ENCODE peak calls at places on chromosomes 13 and 19, in seven cellular contexts. One of them, this sample, is unnamed.

GRCh38 chr13:111911141-111911720 is 155.7 kb upstream of the SOX1 start:
- DNase-seq in cardiac fibroblast: no peak
- DNase-seq in mesendoderm: no peak
- DNase-seq in pancreas: no peak
- DNase-seq in CD8-positive, alpha-beta memory T cell: no peak
- DNase-seq in CD8-positive, alpha-beta T cell: no peak
- DNase-seq in fibroblast of lung: no peak
- DNase-seq in this sample: no peak

GRCh38 chr13:49975826-49976225 is 21.0 kb upstream of the TRIM13 start:
- DNase-seq in cardiac fibroblast: no peak
- DNase-seq in fibroblast of lung: no peak
- DNase-seq in CD8-positive, alpha-beta memory T cell: no peak
- DNase-seq in CD8-positive, alpha-beta T cell: no peak
- DNase-seq in mesendoderm: no peak
- DNase-seq in pancreas: no peak
- DNase-seq in this sample: no peak

GRCh38 chr13:86976521-86977324 is 694.4 kb upstream of the SLITRK5 start:
- DNase-seq in CD8-positive, alpha-beta memory T cell: no peak
- DNase-seq in pancreas: no peak
- DNase-seq in fibroblast of lung: peak
- DNase-seq in cardiac fibroblast: no peak
- DNase-seq in mesendoderm: no peak
- DNase-seq in CD8-positive, alpha-beta T cell: no peak
- DNase-seq in this sample: peak

GRCh38 chr13:48449656-48450055 is 36.7 kb upstream of the LPAR6 start:
- DNase-seq in cardiac fibroblast: no peak
- DNase-seq in mesendoderm: no peak
- DNase-seq in pancreas: no peak
- DNase-seq in fibroblast of lung: peak
- DNase-seq in CD8-positive, alpha-beta T cell: no peak
- DNase-seq in CD8-positive, alpha-beta memory T cell: no peak
- DNase-seq in this sample: no peak

GRCh38 chr19:42424712-42425131 is 2.5 kb downstream of the LIPE start:
- DNase-seq in CD8-positive, alpha-beta memory T cell: no peak
- DNase-seq in cardiac fibroblast: no peak
- DNase-seq in fibroblast of lung: no peak
- DNase-seq in mesendoderm: peak
- DNase-seq in CD8-positive, alpha-beta T cell: no peak
- DNase-seq in pancreas: no peak
- DNase-seq in this sample: no peak

GRCh38 chr19:41564515-41565383 is 11.2 kb upstream of the CEACAM21 start:
- DNase-seq in cardiac fibroblast: no peak
- DNase-seq in pancreas: no peak
- DNase-seq in CD8-positive, alpha-beta memory T cell: no peak
- DNase-seq in fibroblast of lung: no peak
- DNase-seq in CD8-positive, alpha-beta T cell: no peak
- DNase-seq in mesendoderm: peak
- DNase-seq in this sample: no peak

GRCh38 chr19:4830768-4831265 is 695 bp downstream of the TICAM1 start:
- DNase-seq in CD8-positive, alpha-beta memory T cell: no peak
- DNase-seq in cardiac fibroblast: no peak
- DNase-seq in mesendoderm: no peak
- DNase-seq in CD8-positive, alpha-beta T cell: no peak
- DNase-seq in fibroblast of lung: no peak
- DNase-seq in pancreas: peak
- DNase-seq in this sample: no peak

GRCh38 chr13:73364706-73365105 is 305.9 kb downstream of the KLF5 start:
- DNase-seq in CD8-positive, alpha-beta memory T cell: no peak
- DNase-seq in cardiac fibroblast: no peak
- DNase-seq in mesendoderm: no peak
- DNase-seq in CD8-positive, alpha-beta T cell: no peak
- DNase-seq in pancreas: no peak
- DNase-seq in fibroblast of lung: no peak
- DNase-seq in this sample: no peak

DNA sequence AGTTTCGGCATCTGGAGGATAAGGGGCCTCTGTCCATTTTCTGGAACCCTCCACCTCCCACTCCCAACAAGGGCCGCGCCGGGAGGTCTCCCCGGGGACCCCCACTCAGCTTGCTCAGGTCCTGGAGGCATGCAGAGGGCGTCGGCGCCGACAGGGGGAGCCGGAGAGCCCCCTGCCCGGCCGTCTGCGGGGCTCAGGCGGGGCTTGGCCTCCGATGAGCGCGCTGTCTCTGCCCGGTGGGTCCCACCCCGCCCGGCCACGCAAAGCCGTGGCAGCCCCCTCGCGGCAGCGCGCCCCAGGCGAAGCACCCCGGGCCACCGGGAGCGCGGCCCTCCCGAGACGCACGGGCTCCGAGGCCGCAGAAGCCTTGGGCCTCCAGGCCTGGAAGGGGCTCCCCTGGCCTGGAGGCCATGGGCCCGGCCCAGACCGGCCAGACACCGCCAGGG is 149.7 kb upstream of the ZNF536 start:
- DNase-seq in mesendoderm: peak
- DNase-seq in CD8-positive, alpha-beta memory T cell: no peak
- DNase-seq in CD8-positive, alpha-beta T cell: no peak
- DNase-seq in cardiac fibroblast: no peak
- DNase-seq in pancreas: peak
- DNase-seq in fibroblast of lung: no peak
- DNase-seq in this sample: no peak
- H3K4me3 ChIP-seq in mesendoderm: no peak
- H3K4me3 ChIP-seq in CD8-positive, alpha-beta memory T cell: no peak
- H3K4me3 ChIP-seq in CD8-positive, alpha-beta T cell: no peak
- H3K4me3 ChIP-seq in cardiac fibroblast: no peak
- H3K4me3 ChIP-seq in pancreas: peak
- H3K4me3 ChIP-seq in fibroblast of lung: no peak
- H3K4me3 ChIP-seq in this sample: no peak

GRCh38 chr19:43799502-43800142 is 2.6 kb downstream of the LYPD5 start:
- DNase-seq in fibroblast of lung: no peak
- DNase-seq in pancreas: no peak
- DNase-seq in CD8-positive, alpha-beta T cell: no peak
- DNase-seq in cardiac fibroblast: no peak
- DNase-seq in mesendoderm: no peak
- DNase-seq in CD8-positive, alpha-beta memory T cell: no peak
- DNase-seq in this sample: peak
- H3K4me3 ChIP-seq in fibroblast of lung: no peak
- H3K4me3 ChIP-seq in pancreas: no peak
- H3K4me3 ChIP-seq in CD8-positive, alpha-beta T cell: no peak
- H3K4me3 ChIP-seq in cardiac fibroblast: no peak
- H3K4me3 ChIP-seq in mesendoderm: no peak
- H3K4me3 ChIP-seq in CD8-positive, alpha-beta memory T cell: no peak
- H3K4me3 ChIP-seq in this sample: no peak

GRCh38 chr19:48634424-48635262 is 2.5 kb downstream of the DBP start:
- DNase-seq in pancreas: peak
- DNase-seq in CD8-positive, alpha-beta memory T cell: peak
- DNase-seq in cardiac fibroblast: peak
- DNase-seq in CD8-positive, alpha-beta T cell: peak
- DNase-seq in fibroblast of lung: peak
- DNase-seq in mesendoderm: peak
- DNase-seq in this sample: peak
- H3K4me3 ChIP-seq in pancreas: peak
- H3K4me3 ChIP-seq in CD8-positive, alpha-beta memory T cell: peak
- H3K4me3 ChIP-seq in cardiac fibroblast: peak
- H3K4me3 ChIP-seq in CD8-positive, alpha-beta T cell: peak
- H3K4me3 ChIP-seq in fibroblast of lung: peak
- H3K4me3 ChIP-seq in mesendoderm: no peak
- H3K4me3 ChIP-seq in this sample: peak

GRCh38 chr13:80658705-80659104 is 317.8 kb upstream of the SPRY2 start:
- DNase-seq in CD8-positive, alpha-beta memory T cell: no peak
- DNase-seq in CD8-positive, alpha-beta T cell: no peak
- DNase-seq in fibroblast of lung: no peak
- DNase-seq in pancreas: no peak
- DNase-seq in mesendoderm: no peak
- DNase-seq in cardiac fibroblast: no peak
- DNase-seq in this sample: no peak
- H3K4me3 ChIP-seq in CD8-positive, alpha-beta memory T cell: no peak
- H3K4me3 ChIP-seq in CD8-positive, alpha-beta T cell: no peak
- H3K4me3 ChIP-seq in fibroblast of lung: no peak
- H3K4me3 ChIP-seq in pancreas: no peak
- H3K4me3 ChIP-seq in mesendoderm: no peak
- H3K4me3 ChIP-seq in cardiac fibroblast: no peak
- H3K4me3 ChIP-seq in this sample: no peak

GRCh38 chr13:30908416-30908980 is 2.4 kb downstream of the MEDAG start:
- DNase-seq in pancreas: no peak
- DNase-seq in cardiac fibroblast: peak
- DNase-seq in fibroblast of lung: peak
- DNase-seq in CD8-positive, alpha-beta T cell: no peak
- DNase-seq in CD8-positive, alpha-beta memory T cell: no peak
- DNase-seq in mesendoderm: no peak
- DNase-seq in this sample: no peak

GRCh38 chr13:30905932-30906383 is at the start of gene MEDAG:
- DNase-seq in CD8-positive, alpha-beta T cell: no peak
- DNase-seq in cardiac fibroblast: peak
- DNase-seq in CD8-positive, alpha-beta memory T cell: no peak
- DNase-seq in pancreas: peak
- DNase-seq in fibroblast of lung: peak
- DNase-seq in mesendoderm: no peak
- DNase-seq in this sample: peak

GRCh38 chr13:30904043-30904442 is 2.0 kb upstream of the MEDAG start:
- DNase-seq in CD8-positive, alpha-beta memory T cell: no peak
- DNase-seq in pancreas: no peak
- DNase-seq in cardiac fibroblast: peak
- DNase-seq in fibroblast of lung: no peak
- DNase-seq in mesendoderm: no peak
- DNase-seq in CD8-positive, alpha-beta T cell: no peak
- DNase-seq in this sample: no peak

GRCh38 chr13:30906411-30906990 is 430 bp downstream of the MEDAG start:
- DNase-seq in cardiac fibroblast: peak
- DNase-seq in pancreas: peak
- DNase-seq in mesendoderm: peak
- DNase-seq in CD8-positive, alpha-beta T cell: no peak
- DNase-seq in fibroblast of lung: no peak
- DNase-seq in CD8-positive, alpha-beta memory T cell: no peak
- DNase-seq in this sample: no peak

DNA sequence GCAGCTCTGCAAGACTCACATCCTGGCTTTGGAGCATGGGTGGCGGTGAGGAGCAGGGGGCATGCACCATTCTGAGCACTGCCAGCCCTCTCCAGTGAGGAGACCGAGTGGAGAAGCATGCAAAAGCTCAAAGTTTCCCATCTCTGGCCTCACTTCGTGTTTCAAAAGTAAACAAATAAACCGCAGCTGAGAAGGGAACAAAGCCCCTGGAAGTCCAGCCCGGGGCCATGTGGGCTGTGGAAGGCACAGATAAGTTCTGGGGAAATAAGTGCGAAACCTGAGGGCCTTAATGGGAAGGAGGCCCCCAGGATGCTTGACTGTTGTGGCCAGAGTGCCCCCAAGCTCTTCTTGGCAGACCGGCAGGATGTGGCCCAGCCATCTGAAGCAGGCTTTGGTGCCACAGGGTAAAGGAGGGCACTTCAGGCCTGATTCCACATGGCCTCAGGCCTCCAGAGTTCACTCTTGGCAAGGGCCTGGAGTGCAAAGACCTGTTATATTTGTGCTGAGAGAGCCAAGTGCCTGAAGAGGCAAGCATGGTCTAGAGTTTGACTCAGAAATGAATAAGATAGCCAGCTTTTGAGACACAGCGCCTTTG is 1.2 kb downstream of the MEDAG start:
- DNase-seq in CD8-positive, alpha-beta T cell: no peak
- DNase-seq in CD8-positive, alpha-beta memory T cell: no peak
- DNase-seq in mesendoderm: peak
- DNase-seq in fibroblast of lung: peak
- DNase-seq in cardiac fibroblast: peak
- DNase-seq in pancreas: no peak
- DNase-seq in this sample: peak
- H3K4me3 ChIP-seq in CD8-positive, alpha-beta T cell: no peak
- H3K4me3 ChIP-seq in CD8-positive, alpha-beta memory T cell: no peak
- H3K4me3 ChIP-seq in mesendoderm: no peak
- H3K4me3 ChIP-seq in fibroblast of lung: peak
- H3K4me3 ChIP-seq in cardiac fibroblast: peak
- H3K4me3 ChIP-seq in pancreas: peak
- H3K4me3 ChIP-seq in this sample: no peak

This sample was measured in bronchial epithelial cell.